ENCODE peak calls at places on chromosome 5, in four cellular contexts. R is GM23338; Q is colonic mucosa; V is CD8-positive, alpha-beta T cell. U is an unnamed sample. For H3K4me1, the result is how much of the 10 kb centered on the place peaks cover.

GRCh38 chr5:111116550-111116949 is 24.4 kb downstream of the WDR36 start:
- DNase-seq in R (no peak), Q (no peak), V (no peak), U (no peak)

GRCh38 chr5:88364991-88365390 is 96.3 kb upstream of the TMEM161B start:
- DNase-seq in R (no peak), Q (no peak), V (no peak), U (no peak)

GRCh38 chr5:107466233-107466769 is 204.4 kb downstream of the EFNA5 start:
- DNase-seq in R (peak), Q (no peak), V (no peak), U (peak)

GRCh38 chr5:154444559-154445421 is 1.0 kb upstream of the SAP30L start:
- DNase-seq in R (peak), Q (peak), V (peak), U (peak)

GRCh38 chr5:57446966-57447365 is 35.6 kb downstream of the ACTBL2 start:
- DNase-seq in R (no peak), Q (no peak), V (no peak), U (no peak)

GRCh38 chr5:159916841-159917761 is 819 bp downstream of the ADRA1B start:
- DNase-seq in R (no peak), Q (no peak), V (no peak), U (no peak)

GRCh38 chr5:39395521-39395920 is 29.3 kb downstream of the DAB2 start:
- DNase-seq in R (no peak), Q (no peak), V (no peak), U (no peak)

GRCh38 chr5:160298189-160298588 is 14.2 kb downstream of the CCNJL start:
- DNase-seq in R (no peak), Q (no peak), V (no peak), U (no peak)

GRCh38 chr5:169162407-169162806 is 138.5 kb downstream of the SLIT3 start:
- DNase-seq in R (no peak), Q (no peak), V (no peak), U (no peak)

GRCh38 chr5:179278119-179278518 is 67.1 kb downstream of the ADAMTS2 start:
- DNase-seq in R (peak), Q (no peak), V (no peak), U (no peak)

GRCh38 chr5:141326088-141326854 is 4.0 kb upstream of the PCDHGA1 start:
- DNase-seq in R (peak), Q (peak), V (peak), U (peak)

GRCh38 chr5:159510282-159510681 is 180.0 kb upstream of the IL12B start:
- DNase-seq in R (peak), Q (peak), V (no peak), U (no peak)

GRCh38 chr5:149203896-149204544 is 62.7 kb downstream of the ABLIM3 start:
- DNase-seq in R (no peak), Q (no peak), V (no peak), U (no peak)

GRCh38 chr5:55364537-55365055 is 56.8 kb downstream of the MTREX start:
- DNase-seq in R (no peak), Q (no peak), V (no peak), U (peak)

GRCh38 chr5:141040093-141040762 is 10.9 kb upstream of the PCDHB1 start:
- DNase-seq in R (peak), Q (no peak), V (no peak), U (no peak)

GRCh38 chr5:55897905-55898304 is 46.7 kb downstream of the IL31RA start:
- DNase-seq in R (no peak), Q (no peak), V (no peak), U (no peak)

GRCh38 chr5:65305913-65306312 is 175.8 kb downstream of the ADAMTS6 start:
- DNase-seq in R (no peak), Q (no peak), V (no peak), U (no peak)

GRCh38 chr5:3843691-3844090 is 248.1 kb downstream of the IRX1 start:
- DNase-seq in R (no peak), Q (no peak), V (no peak), U (no peak)

GRCh38 chr5:130032807-130033206 is 128.5 kb downstream of the CHSY3 start:
- DNase-seq in R (no peak), Q (no peak), V (no peak), U (no peak)

GRCh38 chr5:176986280-176986679 is 20.3 kb downstream of the UIMC1 start:
- DNase-seq in R (no peak), Q (no peak), V (no peak), U (no peak)
- H3K4me1 ChIP-seq in R (under half), Q (under half), V (under half), U (under half)

GRCh38 chr5:172451771-172452197 is 2.5 kb downstream of the SH3PXD2B start:
- DNase-seq in R (peak), Q (no peak), V (no peak), U (no peak)
- H3K4me1 ChIP-seq in R (under half), Q (under half), V (under half), U (under half)

DNA sequence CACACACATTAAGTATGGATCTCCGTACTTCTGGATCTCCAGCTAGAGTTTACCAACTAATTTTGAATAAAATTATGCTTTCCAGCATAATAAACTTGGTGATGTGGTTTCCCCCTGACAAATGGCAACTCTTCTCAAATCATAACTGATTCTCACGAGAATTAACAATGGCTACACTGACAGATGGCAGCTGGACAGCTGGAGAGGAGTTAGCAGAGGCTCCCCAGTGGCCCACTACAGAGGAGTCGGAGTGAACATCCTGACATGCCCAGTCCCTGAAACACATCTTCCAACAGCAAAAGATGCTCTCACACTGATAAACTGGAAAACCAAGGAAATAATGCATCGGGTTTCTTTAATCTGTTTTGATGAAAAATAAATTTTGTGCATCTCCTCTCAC is 239.6 kb downstream of the MAN2A1 start:
- DNase-seq in R (no peak), Q (no peak), V (no peak), U (no peak)
- H3K4me1 ChIP-seq in R (under half), Q (under half), V (under half), U (under half)

GRCh38 chr5:16886793-16887345 is 49.2 kb downstream of the MYO10 start:
- DNase-seq in R (no peak), Q (no peak), V (no peak), U (no peak)

GRCh38 chr5:16888694-16889124 is 47.4 kb downstream of the MYO10 start:
- DNase-seq in R (no peak), Q (no peak), V (no peak), U (peak)

GRCh38 chr5:16885635-16886365 is 50.3 kb downstream of the MYO10 start:
- DNase-seq in R (no peak), Q (no peak), V (no peak), U (no peak)

GRCh38 chr5:16884595-16884994 is 51.5 kb downstream of the MYO10 start:
- DNase-seq in R (no peak), Q (no peak), V (no peak), U (peak)

DNA sequence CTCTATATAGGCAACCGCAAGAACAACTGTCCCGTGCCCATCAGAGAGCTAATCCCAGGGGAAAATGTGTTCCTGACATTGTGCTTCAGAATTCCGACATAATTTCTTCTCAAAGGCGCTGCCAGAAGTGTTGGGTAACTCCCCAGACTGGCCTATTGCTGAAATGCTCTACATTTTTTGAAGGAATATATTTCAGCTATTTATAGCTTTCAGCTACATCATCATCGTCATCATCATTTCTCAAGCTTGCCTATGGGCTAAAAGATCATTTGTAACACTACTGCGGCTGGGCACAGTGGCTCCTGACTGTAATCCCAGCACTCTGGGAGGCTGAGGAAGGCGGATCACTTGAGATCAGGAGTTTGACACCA is 49.7 kb downstream of the MYO10 start:
- DNase-seq in R (no peak), Q (no peak), V (no peak), U (no peak)
- H3K4me1 ChIP-seq in R (under half), Q (under half), V (under half), U (under half)

U was measured in small intestine.